ENCODE peak calls at places on chromosomes 16 and 17, in five cellular contexts. R is neural progenitor cell, W is aorta, F is prostate gland, O is coronary artery. Z is an unnamed sample.
A peak's percentile ranks its signal among the peaks of the same experiment; 100 is the strongest.

GRCh38 chr16:49356728-49357488 is 16.7 kb upstream of the C16orf78 start:
- DNase-seq in O (no peak), R (no peak), F (no peak), W (no peak), Z (no peak)

GRCh38 chr17:2852729-2853110 is 56.5 kb downstream of the RAP1GAP2 start:
- DNase-seq in R (peak; percentile 66), W (no peak), O (no peak), F (no peak), Z (no peak)

GRCh38 chr16:19005561-19006445 is 22.1 kb downstream of the TMC7 start:
- DNase-seq in R (peak; percentile 57), F (no peak), O (no peak), W (no peak), Z (peak; percentile 84)

GRCh38 chr17:43401293-43401692 is 2.5 kb downstream of the ARL4D start:
- DNase-seq in F (no peak), O (peak; percentile 85), W (peak; percentile 82), R (no peak), Z (no peak)

GRCh38 chr17:28616281-28616680 is 2.3 kb upstream of the RSKR start:
- DNase-seq in O (peak; percentile 50), F (no peak), R (no peak), W (no peak), Z (no peak)

GRCh38 chr16:86087011-86087453 is 188.1 kb downstream of the IRF8 start:
- DNase-seq in W (no peak), O (no peak), R (no peak), F (no peak), Z (no peak)

GRCh38 chr17:57158296-57158695 is 73.2 kb downstream of the AKAP1 start:
- DNase-seq in F (peak; percentile 16), W (no peak), O (no peak), R (no peak), Z (peak; percentile 29)

GRCh38 chr17:36000730-36001108 is 634 bp downstream of the CCL15 start:
- DNase-seq in F (no peak), O (no peak), W (no peak), R (no peak), Z (no peak)

GRCh38 chr17:7856840-7857723 is at the start of gene NAA38:
- DNase-seq in W (peak; percentile 99), R (peak; percentile 100), F (peak; percentile 97), O (peak; percentile 99), Z (peak; percentile 96)

GRCh38 chr17:16304832-16305231 is 48.4 kb downstream of the CENPV start:
- DNase-seq in W (no peak), O (no peak), F (no peak), R (peak; percentile 52), Z (peak; percentile 43)

DNA sequence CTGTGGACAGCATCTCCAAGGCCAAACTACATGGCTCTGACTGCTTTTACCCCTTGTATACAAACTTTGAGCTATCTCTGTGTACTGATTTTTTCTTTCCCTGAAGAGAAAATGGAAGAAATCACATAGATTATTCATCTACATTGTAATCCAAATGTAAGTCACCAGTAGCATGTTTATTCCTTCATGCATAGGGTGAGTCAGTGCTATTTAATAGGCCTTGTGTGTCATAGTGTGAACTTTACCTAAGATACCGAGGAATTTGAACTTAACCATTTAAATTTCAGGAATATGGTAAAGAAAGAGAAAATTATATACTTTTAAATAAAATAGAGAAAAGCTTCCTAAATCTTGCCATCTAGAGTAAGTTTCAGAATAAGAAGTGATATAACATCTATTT is 16.5 kb downstream of the PHKB start:
- DNase-seq in F (no peak), O (no peak), R (no peak), W (no peak), Z (no peak)
- H3K27ac ChIP-seq in F (no peak overlapping the region), O (no peak overlapping the region), R (no peak overlapping the region), W (no peak overlapping the region), Z (no peak overlapping the region)

GRCh38 chr17:40327735-40328385 is 18.9 kb downstream of the RARA start:
- DNase-seq in F (no peak), W (no peak), R (no peak), O (no peak), Z (peak; percentile 64)
- H3K27ac ChIP-seq in F (peak overlapping the region; percentile 27), W (no peak overlapping the region), R (no peak overlapping the region), O (peak overlapping the region; percentile 75), Z (no peak overlapping the region)

GRCh38 chr17:17819561-17819995 is 17.2 kb downstream of the SREBF1 start:
- DNase-seq in W (peak; percentile 85), O (no peak), R (no peak), F (peak; percentile 66), Z (peak; percentile 91)
- H3K27ac ChIP-seq in W (no peak overlapping the region), O (no peak overlapping the region), R (no peak overlapping the region), F (peak overlapping the region; percentile 94), Z (no peak overlapping the region)

GRCh38 chr17:82013341-82013740 is 9.3 kb downstream of the CENPX start:
- DNase-seq in R (no peak), F (no peak), O (no peak), W (peak; percentile 77), Z (peak; percentile 45)
- H3K27ac ChIP-seq in R (no peak overlapping the region), F (peak overlapping the region; percentile 48), O (no peak overlapping the region), W (no peak overlapping the region), Z (no peak overlapping the region)

DNA sequence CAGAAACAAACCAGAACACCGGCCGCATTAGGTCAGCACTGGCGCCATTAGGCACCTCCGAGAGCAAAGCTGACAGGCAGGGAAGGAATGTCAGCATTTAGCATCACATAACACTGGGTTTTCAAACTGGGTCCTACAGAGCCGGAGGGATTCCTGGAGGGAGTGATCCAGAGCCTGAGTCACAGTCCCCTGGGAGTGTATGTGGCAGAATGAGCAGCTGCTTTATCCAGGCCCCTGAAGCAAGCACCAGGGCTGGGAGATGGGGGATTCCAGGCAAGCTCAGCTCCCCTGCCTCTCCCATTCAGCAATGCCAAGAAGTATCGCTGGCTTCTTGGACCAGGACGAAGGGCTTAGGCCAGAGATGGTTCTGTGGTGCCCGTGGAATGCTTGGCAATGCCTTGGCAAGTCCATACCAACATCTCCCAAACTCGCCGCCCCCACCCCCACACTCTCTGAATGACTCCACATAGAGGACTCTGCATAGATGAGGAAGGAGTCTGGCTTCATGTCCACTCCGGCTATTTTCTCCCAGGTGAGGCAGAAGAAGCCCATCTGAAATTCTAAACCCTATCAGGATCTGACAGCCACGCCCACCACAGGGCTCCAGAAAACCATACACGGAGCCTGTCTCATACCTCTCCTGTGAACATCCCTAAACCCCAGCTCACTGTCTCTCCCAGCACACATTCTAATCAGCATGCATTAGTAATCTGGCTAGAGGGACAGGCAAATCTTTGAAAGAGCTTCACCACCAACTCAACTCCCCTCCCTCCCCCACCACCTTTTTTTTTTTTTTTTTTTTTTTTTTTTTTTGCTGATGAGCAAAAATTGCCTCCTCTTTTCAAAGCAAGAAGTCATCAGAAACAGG is 20.3 kb downstream of the GAS7 start:
- DNase-seq in F (no peak), R (peak; percentile 33), W (peak; percentile 57), O (no peak), Z (peak; percentile 26)
- H3K27ac ChIP-seq in F (no peak overlapping the region), R (no peak overlapping the region), W (no peak overlapping the region), O (no peak overlapping the region), Z (no peak overlapping the region)

GRCh38 chr17:61494325-61495160 is 42.3 kb downstream of the TBX4 start:
- DNase-seq in W (no peak), O (no peak), F (no peak), R (no peak), Z (no peak)

GRCh38 chr17:61498042-61498441 is 45.8 kb downstream of the TBX4 start:
- DNase-seq in W (no peak), O (no peak), R (no peak), F (no peak), Z (no peak)

GRCh38 chr17:61495161-61495857 is 43.1 kb downstream of the TBX4 start:
- DNase-seq in F (no peak), W (no peak), R (no peak), O (no peak), Z (peak; percentile 96)

GRCh38 chr17:61496957-61497653 is 44.9 kb downstream of the TBX4 start:
- DNase-seq in O (no peak), R (no peak), W (no peak), F (no peak), Z (no peak)

GRCh38 chr17:61496174-61496956 is 44.1 kb downstream of the TBX4 start:
- DNase-seq in R (peak; percentile 25), W (no peak), F (no peak), O (no peak), Z (peak; percentile 49)
- H3K27ac ChIP-seq in R (no peak overlapping the region), W (no peak overlapping the region), F (peak overlapping the region; percentile 52), O (no peak overlapping the region), Z (peak overlapping the region; percentile 98)

GRCh38 chr16:24696699-24697098 is 32.8 kb upstream of the TNRC6A start:
- DNase-seq in F (no peak), O (no peak), W (no peak), R (no peak), Z (no peak)
- H3K27ac ChIP-seq in F (no peak overlapping the region), O (no peak overlapping the region), W (no peak overlapping the region), R (no peak overlapping the region), Z (no peak overlapping the region)

GRCh38 chr17:78252701-78253635 is 21.5 kb downstream of the TMEM235 start:
- DNase-seq in W (no peak), R (no peak), F (no peak), O (no peak), Z (peak; percentile 21)
- H3K27ac ChIP-seq in W (no peak overlapping the region), R (no peak overlapping the region), F (no peak overlapping the region), O (no peak overlapping the region), Z (no peak overlapping the region)

DNA sequence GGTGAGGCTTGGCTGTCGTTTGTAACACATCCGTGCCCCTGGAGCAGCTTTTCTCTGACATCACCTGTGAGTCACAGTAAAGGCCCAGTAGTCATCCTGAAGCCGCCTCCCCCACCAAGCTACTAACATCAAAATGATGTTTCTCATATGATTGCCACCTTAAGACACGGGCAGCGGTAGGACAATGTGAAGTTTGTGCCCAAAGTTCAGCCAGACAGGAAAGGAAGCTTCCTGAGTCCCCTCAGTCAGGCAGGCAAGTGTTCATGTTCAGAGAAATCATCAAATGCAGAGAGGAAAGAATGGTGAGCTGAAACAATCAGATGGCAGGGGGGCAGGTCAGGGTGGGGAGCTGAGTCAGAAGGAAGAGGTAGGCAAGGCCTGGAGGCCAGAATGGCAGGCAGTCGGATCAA is 209.2 kb downstream of the IRX3 start:
- DNase-seq in W (no peak), F (no peak), R (no peak), O (no peak), Z (no peak)
- H3K27ac ChIP-seq in W (no peak overlapping the region), F (no peak overlapping the region), R (no peak overlapping the region), O (no peak overlapping the region), Z (no peak overlapping the region)

DNA sequence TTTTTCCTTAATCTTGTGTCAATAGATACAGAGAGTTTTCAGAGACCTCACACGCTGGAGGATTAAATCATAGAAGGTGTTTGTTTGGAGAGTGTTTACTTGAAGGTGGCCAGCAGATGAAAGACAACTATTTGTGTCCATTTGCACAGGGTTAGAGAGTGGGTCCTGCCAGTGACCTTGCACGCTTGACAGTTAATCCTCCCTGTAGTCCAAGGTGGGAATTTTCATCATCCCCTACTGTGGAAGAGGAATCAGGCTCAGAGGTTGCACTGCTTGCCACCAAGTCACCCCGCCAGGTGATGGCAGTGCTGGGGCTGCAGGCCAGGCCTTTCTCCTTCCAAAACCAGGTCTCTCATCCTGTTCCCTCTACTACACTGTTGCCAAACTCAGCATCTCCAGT is 12.3 kb downstream of the CDH1 start:
- DNase-seq in R (no peak), W (no peak), O (no peak), F (no peak), Z (no peak)
- H3K27ac ChIP-seq in R (no peak overlapping the region), W (no peak overlapping the region), O (no peak overlapping the region), F (peak overlapping the region; percentile 59), Z (no peak overlapping the region)

Z was measured in SJCRH30.